ENCODE peak calls at places on chromosomes 11 and 22, in ten cellular contexts. One of them, this sample, is unnamed.
A peak's percentile ranks its signal among the peaks of the same experiment; 100 is the strongest.

GRCh38 chr11:124584681-124585372 is 15.0 kb downstream of the OR8A1 start:
- DNase-seq in GM23248: no peak
- DNase-seq in naive thymus-derived CD4-positive, alpha-beta T cell: no peak
- DNase-seq in MM.1S: no peak
- DNase-seq in HCT116: no peak
- DNase-seq in lung: no peak
- DNase-seq in A549: no peak
- DNase-seq in mesenchymal stem cell: no peak
- DNase-seq in endodermal cell: no peak
- DNase-seq in tibial nerve: no peak
- DNase-seq in this sample: no peak

GRCh38 chr11:75346912-75347647 is 4.4 kb downstream of the ARRB1 start:
- DNase-seq in GM23248: peak; percentile 63
- DNase-seq in naive thymus-derived CD4-positive, alpha-beta T cell: no peak
- DNase-seq in MM.1S: no peak
- DNase-seq in HCT116: no peak
- DNase-seq in lung: peak; percentile 54
- DNase-seq in A549: no peak
- DNase-seq in mesenchymal stem cell: peak; percentile 66
- DNase-seq in endodermal cell: no peak
- DNase-seq in tibial nerve: no peak
- DNase-seq in this sample: no peak

GRCh38 chr22:37581534-37581933 is 1.6 kb upstream of the LGALS2 start:
- DNase-seq in GM23248: peak; percentile 36
- DNase-seq in naive thymus-derived CD4-positive, alpha-beta T cell: no peak
- DNase-seq in MM.1S: no peak
- DNase-seq in HCT116: no peak
- DNase-seq in lung: peak; percentile 62
- DNase-seq in A549: no peak
- DNase-seq in mesenchymal stem cell: no peak
- DNase-seq in endodermal cell: no peak
- DNase-seq in tibial nerve: no peak
- DNase-seq in this sample: no peak

GRCh38 chr11:126500981-126501380 is 145.5 kb downstream of the ST3GAL4 start:
- DNase-seq in GM23248: no peak
- DNase-seq in naive thymus-derived CD4-positive, alpha-beta T cell: no peak
- DNase-seq in MM.1S: no peak
- DNase-seq in HCT116: no peak
- DNase-seq in lung: no peak
- DNase-seq in A549: no peak
- DNase-seq in mesenchymal stem cell: no peak
- DNase-seq in endodermal cell: no peak
- DNase-seq in tibial nerve: no peak
- DNase-seq in this sample: no peak

GRCh38 chr11:13834463-13834862 is 128.1 kb upstream of the SPON1 start:
- DNase-seq in GM23248: no peak
- DNase-seq in naive thymus-derived CD4-positive, alpha-beta T cell: no peak
- DNase-seq in MM.1S: no peak
- DNase-seq in HCT116: no peak
- DNase-seq in lung: no peak
- DNase-seq in A549: no peak
- DNase-seq in mesenchymal stem cell: no peak
- DNase-seq in endodermal cell: peak; percentile 89
- DNase-seq in tibial nerve: no peak
- DNase-seq in this sample: no peak

GRCh38 chr11:1889941-1890855 is 1.5 kb downstream of the PRR33 start:
- DNase-seq in GM23248: no peak
- DNase-seq in naive thymus-derived CD4-positive, alpha-beta T cell: peak; percentile 24
- DNase-seq in MM.1S: no peak
- DNase-seq in HCT116: no peak
- DNase-seq in lung: no peak
- DNase-seq in A549: no peak
- DNase-seq in mesenchymal stem cell: no peak
- DNase-seq in endodermal cell: no peak
- DNase-seq in tibial nerve: no peak
- DNase-seq in this sample: no peak

GRCh38 chr22:36816635-36817428 is at the start of gene PVALB:
- DNase-seq in GM23248: peak; percentile 55
- DNase-seq in naive thymus-derived CD4-positive, alpha-beta T cell: no peak
- DNase-seq in MM.1S: peak; percentile 69
- DNase-seq in HCT116: no peak
- DNase-seq in lung: no peak
- DNase-seq in A549: peak; percentile 23
- DNase-seq in mesenchymal stem cell: peak; percentile 24
- DNase-seq in endodermal cell: peak; percentile 79
- DNase-seq in tibial nerve: no peak
- DNase-seq in this sample: peak; percentile 51

GRCh38 chr11:111069076-111069475 is 176.4 kb upstream of the POU2AF2 start:
- DNase-seq in GM23248: peak; percentile 36
- DNase-seq in naive thymus-derived CD4-positive, alpha-beta T cell: no peak
- DNase-seq in MM.1S: no peak
- DNase-seq in HCT116: peak; percentile 6
- DNase-seq in lung: no peak
- DNase-seq in A549: no peak
- DNase-seq in mesenchymal stem cell: peak; percentile 60
- DNase-seq in endodermal cell: peak; percentile 72
- DNase-seq in tibial nerve: no peak
- DNase-seq in this sample: peak; percentile 38

GRCh38 chr11:17280494-17281127 is 4.1 kb downstream of the NUCB2 start:
- DNase-seq in GM23248: no peak
- DNase-seq in naive thymus-derived CD4-positive, alpha-beta T cell: no peak
- DNase-seq in MM.1S: no peak
- DNase-seq in HCT116: no peak
- DNase-seq in lung: no peak
- DNase-seq in A549: no peak
- DNase-seq in mesenchymal stem cell: no peak
- DNase-seq in endodermal cell: no peak
- DNase-seq in tibial nerve: no peak
- DNase-seq in this sample: peak; percentile 35

GRCh38 chr11:31798057-31799035 is 12.8 kb downstream of the PAX6 start:
- DNase-seq in GM23248: peak; percentile 48
- DNase-seq in naive thymus-derived CD4-positive, alpha-beta T cell: no peak
- DNase-seq in MM.1S: no peak
- DNase-seq in HCT116: no peak
- DNase-seq in lung: no peak
- DNase-seq in A549: no peak
- DNase-seq in mesenchymal stem cell: no peak
- DNase-seq in endodermal cell: peak; percentile 95
- DNase-seq in tibial nerve: no peak
- DNase-seq in this sample: no peak

GRCh38 chr11:93614111-93614784 is 47.2 kb upstream of the CEP295 start:
- DNase-seq in GM23248: peak; percentile 16
- DNase-seq in naive thymus-derived CD4-positive, alpha-beta T cell: peak; percentile 40
- DNase-seq in MM.1S: no peak
- DNase-seq in HCT116: peak; percentile 43
- DNase-seq in lung: no peak
- DNase-seq in A549: peak; percentile 8
- DNase-seq in mesenchymal stem cell: no peak
- DNase-seq in endodermal cell: peak; percentile 59
- DNase-seq in tibial nerve: no peak
- DNase-seq in this sample: no peak

GRCh38 chr11:117916956-117917355 is 12.2 kb downstream of the TMPRSS13 start:
- DNase-seq in GM23248: no peak
- DNase-seq in naive thymus-derived CD4-positive, alpha-beta T cell: no peak
- DNase-seq in MM.1S: no peak
- DNase-seq in HCT116: no peak
- DNase-seq in lung: no peak
- DNase-seq in A549: no peak
- DNase-seq in mesenchymal stem cell: no peak
- DNase-seq in endodermal cell: peak; percentile 17
- DNase-seq in tibial nerve: no peak
- DNase-seq in this sample: no peak

GRCh38 chr11:10319691-10320090 is 14.8 kb downstream of the ADM start:
- DNase-seq in GM23248: no peak
- DNase-seq in naive thymus-derived CD4-positive, alpha-beta T cell: no peak
- DNase-seq in MM.1S: no peak
- DNase-seq in HCT116: no peak
- DNase-seq in lung: no peak
- DNase-seq in A549: no peak
- DNase-seq in mesenchymal stem cell: no peak
- DNase-seq in endodermal cell: no peak
- DNase-seq in tibial nerve: no peak
- DNase-seq in this sample: no peak

GRCh38 chr11:11989774-11990744 is 18.4 kb downstream of the DKK3 start:
- DNase-seq in GM23248: peak; percentile 51
- DNase-seq in naive thymus-derived CD4-positive, alpha-beta T cell: no peak
- DNase-seq in MM.1S: no peak
- DNase-seq in HCT116: no peak
- DNase-seq in lung: no peak
- DNase-seq in A549: no peak
- DNase-seq in mesenchymal stem cell: peak; percentile 55
- DNase-seq in endodermal cell: peak; percentile 41
- DNase-seq in tibial nerve: no peak
- DNase-seq in this sample: peak; percentile 67
- H3K9me3 ChIP-seq in GM23248: no peaks in the 10 kb centered on the region
- H3K9me3 ChIP-seq in naive thymus-derived CD4-positive, alpha-beta T cell: no peaks in the 10 kb centered on the region
- H3K9me3 ChIP-seq in MM.1S: no peaks in the 10 kb centered on the region
- H3K9me3 ChIP-seq in HCT116: no peaks in the 10 kb centered on the region
- H3K9me3 ChIP-seq in lung: no peaks in the 10 kb centered on the region
- H3K9me3 ChIP-seq in A549: no peaks in the 10 kb centered on the region
- H3K9me3 ChIP-seq in mesenchymal stem cell: no peaks in the 10 kb centered on the region
- H3K9me3 ChIP-seq in endodermal cell: no peaks in the 10 kb centered on the region
- H3K9me3 ChIP-seq in tibial nerve: no peaks in the 10 kb centered on the region
- H3K9me3 ChIP-seq in this sample: no peaks in the 10 kb centered on the region

GRCh38 chr11:26944866-26945664 is 48.8 kb upstream of the FIBIN start:
- DNase-seq in GM23248: peak; percentile 77
- DNase-seq in naive thymus-derived CD4-positive, alpha-beta T cell: no peak
- DNase-seq in MM.1S: no peak
- DNase-seq in HCT116: no peak
- DNase-seq in lung: no peak
- DNase-seq in A549: no peak
- DNase-seq in mesenchymal stem cell: no peak
- DNase-seq in endodermal cell: no peak
- DNase-seq in tibial nerve: no peak
- DNase-seq in this sample: peak; percentile 68
- H3K4me1 ChIP-seq in GM23248: peaks cover 57% of the 10 kb centered on the region
- H3K4me1 ChIP-seq in naive thymus-derived CD4-positive, alpha-beta T cell: no peaks in the 10 kb centered on the region
- H3K4me1 ChIP-seq in MM.1S: no peaks in the 10 kb centered on the region
- H3K4me1 ChIP-seq in HCT116: no peaks in the 10 kb centered on the region
- H3K4me1 ChIP-seq in lung: no peaks in the 10 kb centered on the region
- H3K4me1 ChIP-seq in A549: no peaks in the 10 kb centered on the region
- H3K4me1 ChIP-seq in mesenchymal stem cell: no peaks in the 10 kb centered on the region
- H3K4me1 ChIP-seq in endodermal cell: no peaks in the 10 kb centered on the region
- H3K4me1 ChIP-seq in tibial nerve: no peaks in the 10 kb centered on the region
- H3K4me1 ChIP-seq in this sample: peaks cover 65% of the 10 kb centered on the region

GRCh38 chr22:49076300-49077035 is 751.2 kb downstream of the BRD1 start:
- DNase-seq in GM23248: no peak
- DNase-seq in naive thymus-derived CD4-positive, alpha-beta T cell: no peak
- DNase-seq in MM.1S: no peak
- DNase-seq in HCT116: no peak
- DNase-seq in lung: no peak
- DNase-seq in A549: no peak
- DNase-seq in mesenchymal stem cell: no peak
- DNase-seq in endodermal cell: peak; percentile 64
- DNase-seq in tibial nerve: no peak
- DNase-seq in this sample: no peak

GRCh38 chr22:49077586-49077985 is 750.1 kb downstream of the BRD1 start:
- DNase-seq in GM23248: no peak
- DNase-seq in naive thymus-derived CD4-positive, alpha-beta T cell: no peak
- DNase-seq in MM.1S: no peak
- DNase-seq in HCT116: no peak
- DNase-seq in lung: no peak
- DNase-seq in A549: no peak
- DNase-seq in mesenchymal stem cell: no peak
- DNase-seq in endodermal cell: no peak
- DNase-seq in tibial nerve: no peak
- DNase-seq in this sample: no peak

GRCh38 chr22:49075150-49075549 is 752.5 kb downstream of the BRD1 start:
- DNase-seq in GM23248: no peak
- DNase-seq in naive thymus-derived CD4-positive, alpha-beta T cell: no peak
- DNase-seq in MM.1S: no peak
- DNase-seq in HCT116: no peak
- DNase-seq in lung: no peak
- DNase-seq in A549: no peak
- DNase-seq in mesenchymal stem cell: no peak
- DNase-seq in endodermal cell: no peak
- DNase-seq in tibial nerve: no peak
- DNase-seq in this sample: no peak

GRCh38 chr22:49078076-49078710 is 749.5 kb downstream of the BRD1 start:
- DNase-seq in GM23248: no peak
- DNase-seq in naive thymus-derived CD4-positive, alpha-beta T cell: no peak
- DNase-seq in MM.1S: no peak
- DNase-seq in HCT116: no peak
- DNase-seq in lung: no peak
- DNase-seq in A549: no peak
- DNase-seq in mesenchymal stem cell: no peak
- DNase-seq in endodermal cell: no peak
- DNase-seq in tibial nerve: no peak
- DNase-seq in this sample: no peak

GRCh38 chr22:49077036-49077393 is 750.7 kb downstream of the BRD1 start:
- DNase-seq in GM23248: no peak
- DNase-seq in naive thymus-derived CD4-positive, alpha-beta T cell: no peak
- DNase-seq in MM.1S: no peak
- DNase-seq in HCT116: no peak
- DNase-seq in lung: no peak
- DNase-seq in A549: no peak
- DNase-seq in mesenchymal stem cell: no peak
- DNase-seq in endodermal cell: no peak
- DNase-seq in tibial nerve: no peak
- DNase-seq in this sample: no peak
- H3K9me3 ChIP-seq in GM23248: no peaks in the 10 kb centered on the region
- H3K9me3 ChIP-seq in naive thymus-derived CD4-positive, alpha-beta T cell: no peaks in the 10 kb centered on the region
- H3K9me3 ChIP-seq in MM.1S: no peaks in the 10 kb centered on the region
- H3K9me3 ChIP-seq in HCT116: no peaks in the 10 kb centered on the region
- H3K9me3 ChIP-seq in lung: peaks cover 4% of the 10 kb centered on the region
- H3K9me3 ChIP-seq in A549: no peaks in the 10 kb centered on the region
- H3K9me3 ChIP-seq in mesenchymal stem cell: no peaks in the 10 kb centered on the region
- H3K9me3 ChIP-seq in endodermal cell: no peaks in the 10 kb centered on the region
- H3K9me3 ChIP-seq in tibial nerve: no peaks in the 10 kb centered on the region
- H3K9me3 ChIP-seq in this sample: no peaks in the 10 kb centered on the region

GRCh38 chr22:22820076-22820475 is 67.5 kb upstream of the IGLL5 start:
- DNase-seq in GM23248: no peak
- DNase-seq in naive thymus-derived CD4-positive, alpha-beta T cell: no peak
- DNase-seq in MM.1S: peak; percentile 51
- DNase-seq in HCT116: no peak
- DNase-seq in lung: no peak
- DNase-seq in A549: no peak
- DNase-seq in mesenchymal stem cell: no peak
- DNase-seq in endodermal cell: no peak
- DNase-seq in tibial nerve: no peak
- DNase-seq in this sample: no peak

GRCh38 chr22:22820626-22821025 is 67.0 kb upstream of the IGLL5 start:
- DNase-seq in GM23248: no peak
- DNase-seq in naive thymus-derived CD4-positive, alpha-beta T cell: peak; percentile 76
- DNase-seq in MM.1S: peak; percentile 13
- DNase-seq in HCT116: no peak
- DNase-seq in lung: no peak
- DNase-seq in A549: no peak
- DNase-seq in mesenchymal stem cell: no peak
- DNase-seq in endodermal cell: no peak
- DNase-seq in tibial nerve: no peak
- DNase-seq in this sample: no peak

GRCh38 chr22:22823126-22823804 is 64.4 kb upstream of the IGLL5 start:
- DNase-seq in GM23248: no peak
- DNase-seq in naive thymus-derived CD4-positive, alpha-beta T cell: no peak
- DNase-seq in MM.1S: no peak
- DNase-seq in HCT116: no peak
- DNase-seq in lung: no peak
- DNase-seq in A549: no peak
- DNase-seq in mesenchymal stem cell: no peak
- DNase-seq in endodermal cell: no peak
- DNase-seq in tibial nerve: no peak
- DNase-seq in this sample: no peak

GRCh38 chr22:22821340-22821739 is 66.3 kb upstream of the IGLL5 start:
- DNase-seq in GM23248: no peak
- DNase-seq in naive thymus-derived CD4-positive, alpha-beta T cell: no peak
- DNase-seq in MM.1S: no peak
- DNase-seq in HCT116: no peak
- DNase-seq in lung: no peak
- DNase-seq in A549: no peak
- DNase-seq in mesenchymal stem cell: no peak
- DNase-seq in endodermal cell: no peak
- DNase-seq in tibial nerve: no peak
- DNase-seq in this sample: no peak

GRCh38 chr22:22822106-22822505 is 65.5 kb upstream of the IGLL5 start:
- DNase-seq in GM23248: no peak
- DNase-seq in naive thymus-derived CD4-positive, alpha-beta T cell: no peak
- DNase-seq in MM.1S: no peak
- DNase-seq in HCT116: no peak
- DNase-seq in lung: no peak
- DNase-seq in A549: no peak
- DNase-seq in mesenchymal stem cell: no peak
- DNase-seq in endodermal cell: no peak
- DNase-seq in tibial nerve: no peak
- DNase-seq in this sample: no peak
- H3K4me1 ChIP-seq in GM23248: no peaks in the 10 kb centered on the region
- H3K4me1 ChIP-seq in naive thymus-derived CD4-positive, alpha-beta T cell: peaks cover 71% of the 10 kb centered on the region
- H3K4me1 ChIP-seq in MM.1S: peaks cover 91% of the 10 kb centered on the region
- H3K4me1 ChIP-seq in HCT116: no peaks in the 10 kb centered on the region
- H3K4me1 ChIP-seq in lung: no peaks in the 10 kb centered on the region
- H3K4me1 ChIP-seq in A549: no peaks in the 10 kb centered on the region
- H3K4me1 ChIP-seq in mesenchymal stem cell: no peaks in the 10 kb centered on the region
- H3K4me1 ChIP-seq in endodermal cell: peaks cover 7% of the 10 kb centered on the region
- H3K4me1 ChIP-seq in tibial nerve: no peaks in the 10 kb centered on the region
- H3K4me1 ChIP-seq in this sample: no peaks in the 10 kb centered on the region

This sample was measured in adipocyte.